ENCODE peak calls at places on chromosome 11, in five cellular contexts. G is dorsolateral prefrontal cortex, T is lower lobe of right lung, X is IMR-90, U is cardiac muscle cell. B is an unnamed sample.
A peak's percentile ranks its signal among the peaks of the same experiment; 100 is the strongest.

GRCh38 chr11:30631148-30631547 is 45.0 kb upstream of the MPPED2 start:
- DNase-seq in X (no peak), T (no peak), G (no peak), U (no peak), B (no peak)

GRCh38 chr11:65381721-65382035 is 768 bp downstream of the SLC25A45 start:
- DNase-seq in G (peak; percentile 38), U (no peak), X (no peak), T (peak; percentile 68), B (no peak)

GRCh38 chr11:15349413-15349812 is 234.7 kb downstream of the INSC start:
- DNase-seq in X (no peak), U (no peak), G (no peak), T (no peak), B (no peak)

GRCh38 chr11:70191495-70192140 is 11.5 kb upstream of the FADD start:
- DNase-seq in U (peak; percentile 70), G (peak; percentile 30), X (peak; percentile 49), T (peak; percentile 85), B (peak; percentile 77)

GRCh38 chr11:102760355-102761035 is 19.9 kb downstream of the MMP10 start:
- DNase-seq in G (no peak), T (no peak), X (peak; percentile 98), U (peak; percentile 83), B (no peak)

GRCh38 chr11:28932940-28933339 is 824.8 kb downstream of the METTL15 start:
- DNase-seq in U (no peak), T (no peak), X (no peak), G (no peak), B (no peak)

GRCh38 chr11:76314741-76315090 is 66.2 kb downstream of the THAP12 start:
- DNase-seq in G (no peak), X (peak; percentile 61), U (no peak), T (peak; percentile 6), B (no peak)

GRCh38 chr11:13316528-13316961 is 39.0 kb downstream of the BMAL1 start:
- DNase-seq in T (peak; percentile 66), X (peak; percentile 55), G (no peak), U (peak; percentile 75), B (peak; percentile 19)

GRCh38 chr11:36311926-36312592 is 16.0 kb downstream of the PRR5L start:
- DNase-seq in X (peak; percentile 5), U (no peak), T (no peak), G (no peak), B (no peak)

DNA sequence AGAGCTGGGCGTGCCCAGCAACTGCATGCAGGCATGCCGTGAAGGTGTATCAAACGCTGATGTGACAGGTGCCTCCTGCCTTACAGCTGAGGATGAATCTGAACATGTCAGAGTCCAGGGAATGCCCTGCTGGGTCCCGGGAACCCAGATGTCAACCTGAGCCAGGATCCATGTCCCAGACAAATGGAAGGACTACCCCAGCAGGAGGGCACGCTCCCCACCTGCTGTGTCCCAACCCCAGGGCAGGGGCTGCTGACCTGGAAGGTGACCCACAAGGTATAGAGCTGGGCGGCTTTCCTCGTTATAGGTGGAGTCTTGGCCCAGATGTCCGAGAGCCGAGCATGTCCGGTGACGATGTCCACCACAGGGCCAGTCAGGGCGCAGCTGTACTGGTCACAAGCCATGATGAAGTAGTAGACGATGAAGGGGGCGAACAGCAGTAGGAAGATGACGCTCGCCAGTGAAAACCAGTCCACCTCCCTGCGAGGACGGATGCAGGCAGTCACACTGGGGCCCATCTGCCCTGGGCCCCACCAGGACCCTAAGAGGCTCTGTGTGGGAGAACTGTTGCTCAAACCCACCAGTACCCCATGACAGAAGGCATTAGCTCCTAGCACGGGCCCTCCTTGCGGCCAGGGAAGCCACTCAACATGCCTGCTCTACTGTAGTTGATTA is 4.3 kb downstream of the DHCR7 start:
- DNase-seq in T (no peak), U (no peak), G (no peak), X (no peak), B (no peak)
- H3K27ac ChIP-seq in T (no peak overlapping the region), U (no peak overlapping the region), G (no peak overlapping the region), X (no peak overlapping the region), B (no peak overlapping the region)

GRCh38 chr11:130449246-130449990 is 973 bp downstream of the ADAMTS15 start:
- DNase-seq in T (no peak), X (no peak), G (no peak), U (peak; percentile 28), B (no peak)

GRCh38 chr11:130451261-130452019 is 3.0 kb downstream of the ADAMTS15 start:
- DNase-seq in T (no peak), X (peak; percentile 74), U (peak; percentile 74), G (no peak), B (no peak)

GRCh38 chr11:130448416-130449068 is at the start of gene ADAMTS15:
- DNase-seq in U (peak; percentile 95), G (no peak), X (peak; percentile 84), T (peak; percentile 89), B (peak; percentile 78)

GRCh38 chr11:130448039-130448415 is 418 bp upstream of the ADAMTS15 start:
- DNase-seq in X (no peak), G (no peak), U (no peak), T (no peak), B (no peak)

GRCh38 chr11:130449996-130450419 is 1.6 kb downstream of the ADAMTS15 start:
- DNase-seq in U (peak; percentile 94), T (peak; percentile 81), G (peak; percentile 47), X (peak; percentile 82), B (peak; percentile 23)
- H3K27ac ChIP-seq in U (peak overlapping the region; percentile 49), T (peak overlapping the region; percentile 74), G (no peak overlapping the region), X (peak overlapping the region; percentile 40), B (no peak overlapping the region)

GRCh38 chr11:47004595-47005033 is 68.1 kb downstream of the CSTPP1 start:
- DNase-seq in T (peak; percentile 53), U (peak; percentile 98), G (peak; percentile 76), X (peak; percentile 98), B (peak; percentile 90)
- H3K27ac ChIP-seq in T (no peak overlapping the region), U (peak overlapping the region; percentile 75), G (peak overlapping the region; percentile 74), X (no peak overlapping the region), B (peak overlapping the region; percentile 67)

GRCh38 chr11:27700351-27701261 is at the start of gene BDNF:
- DNase-seq in G (no peak), X (peak; percentile 60), T (no peak), U (peak; percentile 55), B (no peak)
- H3K27ac ChIP-seq in G (no peak within 1 kb of the TSS), X (peak within 1 kb of the TSS; percentile 99), T (no peak within 1 kb of the TSS), U (no peak within 1 kb of the TSS), B (no peak within 1 kb of the TSS)

GRCh38 chr11:47305734-47306483 is 36.0 kb downstream of the MADD start:
- DNase-seq in X (no peak), T (no peak), U (no peak), G (peak; percentile 80), B (no peak)

GRCh38 chr11:47302853-47303252 is 32.9 kb downstream of the MADD start:
- DNase-seq in T (no peak), U (no peak), X (no peak), G (no peak), B (no peak)

GRCh38 chr11:47308050-47308823 is 38.3 kb downstream of the MADD start:
- DNase-seq in U (no peak), X (no peak), T (no peak), G (no peak), B (no peak)

DNA sequence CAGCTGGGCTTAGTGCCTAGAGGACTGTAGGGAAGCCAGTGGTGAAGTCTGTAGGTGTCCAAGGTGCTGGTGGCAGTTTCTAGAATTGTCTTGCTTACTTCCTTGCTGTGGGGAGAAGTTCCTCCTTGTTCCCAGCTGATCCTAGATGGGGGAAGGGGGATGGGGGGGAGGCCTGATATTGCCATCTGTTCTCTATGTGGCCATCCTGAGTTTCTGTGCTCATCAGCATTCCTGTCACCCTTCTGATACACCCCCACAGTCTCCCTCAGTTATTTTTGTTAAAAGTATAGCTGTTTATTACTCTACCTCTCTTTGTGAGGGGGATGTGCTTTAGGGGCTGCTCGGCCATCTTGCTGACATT is 36.5 kb downstream of the MADD start:
- DNase-seq in U (no peak), G (peak; percentile 51), X (no peak), T (no peak), B (no peak)
- H3K27ac ChIP-seq in U (peak overlapping the region; percentile 22), G (peak overlapping the region; percentile 87), X (no peak overlapping the region), T (no peak overlapping the region), B (peak overlapping the region; percentile 13)

DNA sequence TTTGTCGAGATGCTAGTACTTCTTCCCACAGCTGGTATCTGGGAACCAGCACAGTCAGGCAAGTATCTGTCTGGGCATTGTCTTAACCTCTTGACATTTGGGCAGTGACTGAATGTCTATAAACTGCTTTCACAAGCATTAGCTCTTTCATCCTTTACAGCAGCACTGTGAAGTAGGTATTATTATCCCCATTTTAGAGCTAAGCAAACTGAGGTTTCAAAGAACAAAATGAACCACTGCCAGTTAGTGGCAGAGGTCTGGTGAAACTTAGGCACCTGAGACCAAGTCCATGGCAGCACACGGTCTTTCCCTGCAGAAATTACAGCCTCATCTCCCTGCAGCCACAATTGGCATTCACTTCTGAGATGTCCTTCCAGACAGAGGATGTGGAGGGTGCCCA is 111.0 kb upstream of the TBCEL start:
- DNase-seq in U (no peak), T (no peak), G (no peak), X (no peak), B (no peak)
- H3K27ac ChIP-seq in U (no peak overlapping the region), T (no peak overlapping the region), G (no peak overlapping the region), X (no peak overlapping the region), B (no peak overlapping the region)

DNA sequence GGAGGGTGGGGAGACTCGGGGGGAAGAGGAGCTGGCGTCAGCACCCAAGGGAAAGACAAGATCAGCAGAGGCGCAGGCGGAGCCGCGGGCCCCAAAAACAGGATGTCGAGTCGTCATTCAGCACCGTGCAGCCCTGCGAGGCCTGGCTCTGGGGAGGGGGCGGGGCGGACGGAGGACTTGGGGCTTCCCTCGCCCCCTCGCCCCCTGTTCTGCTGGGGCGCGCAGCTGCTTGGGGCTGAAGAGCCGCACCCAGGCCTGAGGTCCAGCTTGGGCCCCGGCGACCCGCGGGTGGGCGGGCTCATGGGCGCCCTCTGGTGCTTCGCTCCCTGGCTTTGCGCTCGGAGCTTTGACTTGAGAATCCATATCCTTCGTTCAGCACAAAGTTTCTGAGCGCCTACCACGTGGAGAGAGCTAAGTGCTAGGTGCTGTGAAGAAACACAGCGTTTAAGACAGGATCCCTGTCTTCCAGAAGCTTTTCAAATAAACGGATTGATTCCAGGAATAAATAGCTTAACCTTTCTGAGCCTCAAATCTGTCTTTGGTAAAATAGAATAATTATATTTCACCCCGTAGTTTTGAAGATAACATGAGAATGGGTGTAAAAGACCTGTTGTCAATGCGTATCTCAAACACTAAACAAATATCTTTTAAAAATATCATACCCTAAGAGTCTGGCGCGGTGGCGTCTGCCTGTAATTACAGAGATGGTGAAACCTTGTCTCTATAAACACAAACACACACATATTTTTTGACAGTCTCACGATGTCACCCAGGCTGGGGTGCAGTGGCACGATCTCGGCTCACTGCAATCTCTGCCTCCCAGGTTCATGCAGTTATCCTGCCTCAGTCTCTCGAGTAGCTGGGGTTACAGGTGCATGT is 906 bp upstream of the RHOG start:
- DNase-seq in X (peak; percentile 82), U (peak; percentile 91), G (peak; percentile 87), T (peak; percentile 89), B (peak; percentile 82)
- H3K27ac ChIP-seq in X (peak overlapping the region; percentile 95), U (peak overlapping the region; percentile 75), G (peak overlapping the region; percentile 98), T (peak overlapping the region; percentile 98), B (peak overlapping the region; percentile 86)